ENCODE peak calls at places on chromosomes 3 and 15, in four cellular contexts. T, K, G and W are unnamed samples. For H3K27me3, the result is how much of the 10 kb centered on the place peaks cover.

GRCh38 chr3:194387926-194388418 is 11.1 kb downstream of the GP5 start:
- DNase-seq in T (no peak), K (no peak), G (no peak), W (no peak)

GRCh38 chr15:49273734-49274318 is 103.8 kb downstream of the GALK2 start:
- DNase-seq in T (no peak), K (no peak), G (no peak), W (no peak)

GRCh38 chr15:92149029-92149428 is 244.7 kb upstream of the ST8SIA2 start:
- DNase-seq in T (no peak), K (no peak), G (no peak), W (peak)

GRCh38 chr15:25863067-25863967 is at the start of gene ATP10A:
- DNase-seq in T (no peak), K (no peak), G (no peak), W (no peak)

GRCh38 chr3:42148982-42149432 is 57.9 kb downstream of the TRAK1 start:
- DNase-seq in T (peak), K (peak), G (peak), W (peak)

GRCh38 chr3:9508781-9509180 is 44.8 kb downstream of the LHFPL4 start:
- DNase-seq in T (no peak), K (no peak), G (no peak), W (no peak)

GRCh38 chr3:133412511-133413165 is 12.8 kb downstream of the BFSP2 start:
- DNase-seq in T (no peak), K (no peak), G (peak), W (no peak)

GRCh38 chr3:126394179-126394976 is at the start of gene CFAP100:
- DNase-seq in T (no peak), K (peak), G (no peak), W (no peak)

GRCh38 chr3:129855454-129856419 is 37.8 kb downstream of the TMCC1 start:
- DNase-seq in T (no peak), K (peak), G (no peak), W (peak)

GRCh38 chr3:18425641-18426403 is 683 bp upstream of the SATB1 start:
- DNase-seq in T (no peak), K (peak), G (peak), W (no peak)

GRCh38 chr15:55319537-55320325 is 709 bp downstream of the PIGB start:
- DNase-seq in T (no peak), K (no peak), G (no peak), W (no peak)

GRCh38 chr15:51307811-51308210 is 30.6 kb downstream of the CYP19A1 start:
- DNase-seq in T (no peak), K (no peak), G (no peak), W (no peak)

GRCh38 chr15:78644979-78645378 is 4.0 kb upstream of the CHRNB4 start:
- DNase-seq in T (no peak), K (no peak), G (no peak), W (no peak)

GRCh38 chr3:179768080-179768479 is 115.2 kb downstream of the USP13 start:
- DNase-seq in T (peak), K (peak), G (no peak), W (peak)

GRCh38 chr3:72660270-72661114 is 187.8 kb downstream of the SHQ1 start:
- DNase-seq in T (no peak), K (no peak), G (no peak), W (no peak)

GRCh38 chr15:63093486-63094205 is 28.0 kb upstream of the LACTB start:
- DNase-seq in T (no peak), K (peak), G (peak), W (no peak)

GRCh38 chr3:29757054-29757777 is 476.3 kb downstream of the RBMS3 start:
- DNase-seq in T (no peak), K (peak), G (no peak), W (no peak)

GRCh38 chr3:183837390-183837789 is 12.0 kb upstream of the MAP6D1 start:
- DNase-seq in T (no peak), K (no peak), G (no peak), W (no peak)

GRCh38 chr3:60079076-60079475 is 1029.3 kb upstream of the CFAP20DC start:
- DNase-seq in T (no peak), K (no peak), G (no peak), W (no peak)

GRCh38 chr15:91956026-91956723 is 102.7 kb downstream of the SLCO3A1 start:
- DNase-seq in T (no peak), K (no peak), G (no peak), W (peak)

GRCh38 chr3:54443572-54444161 is 321.3 kb downstream of the CACNA2D3 start:
- DNase-seq in T (no peak), K (no peak), G (peak), W (no peak)

GRCh38 chr3:37955918-37956317 is 34.7 kb upstream of the VILL start:
- DNase-seq in T (no peak), K (peak), G (peak), W (no peak)

GRCh38 chr15:78049691-78050440 is 27.6 kb downstream of the TBC1D2B start:
- DNase-seq in T (no peak), K (no peak), G (no peak), W (peak)

GRCh38 chr15:36626984-36627383 is 47.6 kb downstream of the CDIN1 start:
- DNase-seq in T (no peak), K (no peak), G (no peak), W (no peak)

GRCh38 chr3:149163066-149163465 is 33.6 kb downstream of the HPS3 start:
- DNase-seq in T (no peak), K (no peak), G (no peak), W (no peak)

GRCh38 chr3:38575279-38575843 is 74.1 kb downstream of the SCN5A start:
- DNase-seq in T (no peak), K (no peak), G (no peak), W (no peak)

GRCh38 chr3:8341853-8342252 is 159.8 kb upstream of the LMCD1 start:
- DNase-seq in T (no peak), K (no peak), G (no peak), W (no peak)

GRCh38 chr15:62141200-62141599 is 23.9 kb downstream of the C2CD4B start:
- DNase-seq in T (no peak), K (no peak), G (no peak), W (no peak)

GRCh38 chr15:64597469-64597806 is 137.1 kb downstream of the ZNF609 start:
- DNase-seq in T (no peak), K (no peak), G (no peak), W (no peak)
- H3K4me3 ChIP-seq in T (no peak), K (no peak), G (no peak), W (no peak)

GRCh38 chr3:185677146-185677829 is 91.2 kb downstream of the SENP2 start:
- DNase-seq in T (no peak), K (peak), G (no peak), W (no peak)
- TF ChIP-seq CTCF in T (peak), K (peak), G (peak), W (peak)

GRCh38 chr3:122984007-122984406 is 43.6 kb downstream of the SEMA5B start:
- DNase-seq in T (no peak), K (no peak), G (no peak), W (no peak)
- H3K27me3 ChIP-seq in T (under half), K (under half), G (under half), W (half or more)

GRCh38 chr3:50242778-50243551 is 7.0 kb downstream of the GNAI2 start:
- DNase-seq in T (no peak), K (peak), G (peak), W (no peak)

GRCh38 chr3:50243552-50243895 is 7.5 kb downstream of the GNAI2 start:
- DNase-seq in T (no peak), K (no peak), G (no peak), W (no peak)

GRCh38 chr3:50239649-50240048 is 3.6 kb downstream of the GNAI2 start:
- DNase-seq in T (no peak), K (no peak), G (no peak), W (no peak)

GRCh38 chr3:50241163-50241562 is 5.2 kb downstream of the GNAI2 start:
- DNase-seq in T (no peak), K (no peak), G (no peak), W (no peak)

DNA sequence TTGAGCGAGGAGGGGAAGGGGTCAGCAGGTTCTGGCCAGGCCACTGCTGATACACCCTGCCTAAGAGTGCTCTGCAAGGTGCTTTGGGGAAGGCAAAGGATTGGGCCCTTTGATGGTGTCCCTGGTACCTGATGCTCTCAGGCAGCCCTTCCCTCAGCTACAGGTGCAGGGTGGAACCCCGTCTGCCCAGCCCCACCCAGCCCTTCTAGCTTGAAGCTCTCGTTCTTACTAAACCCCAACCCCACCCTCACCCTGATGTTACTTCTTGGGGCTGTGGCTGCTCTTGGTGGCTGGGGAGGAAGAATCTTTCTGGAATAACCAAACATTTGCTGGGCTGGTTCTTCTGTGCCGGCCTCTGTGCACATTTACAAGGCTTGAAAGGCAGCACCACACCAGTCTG is 6.4 kb downstream of the GNAI2 start:
- DNase-seq in T (no peak), K (no peak), G (no peak), W (no peak)
- H3K4me3 ChIP-seq in T (no peak), K (peak), G (no peak), W (no peak)

DNA sequence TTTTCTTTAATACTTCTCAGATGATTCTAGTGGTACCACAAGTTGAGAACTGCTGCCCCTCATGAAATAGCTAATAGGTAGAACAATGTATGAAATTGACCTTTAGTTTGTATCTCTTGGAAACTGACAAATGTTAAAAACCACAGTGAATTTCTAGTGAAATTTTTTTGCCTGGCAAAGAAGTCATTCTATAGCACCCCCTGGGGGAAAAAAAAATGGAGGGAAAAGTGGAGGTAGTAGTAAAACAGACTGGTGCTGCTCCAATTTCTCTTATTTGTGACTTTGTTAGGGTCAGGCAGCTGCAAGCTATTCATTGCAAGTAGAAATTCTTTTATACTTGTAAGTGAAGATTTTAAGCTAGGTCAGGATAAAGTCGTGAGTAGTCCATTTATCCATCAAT is 605.0 kb downstream of the NLGN1 start:
- DNase-seq in T (no peak), K (peak), G (no peak), W (no peak)
- TF ChIP-seq CTCF in T (peak), K (peak), G (no peak), W (peak)

DNA sequence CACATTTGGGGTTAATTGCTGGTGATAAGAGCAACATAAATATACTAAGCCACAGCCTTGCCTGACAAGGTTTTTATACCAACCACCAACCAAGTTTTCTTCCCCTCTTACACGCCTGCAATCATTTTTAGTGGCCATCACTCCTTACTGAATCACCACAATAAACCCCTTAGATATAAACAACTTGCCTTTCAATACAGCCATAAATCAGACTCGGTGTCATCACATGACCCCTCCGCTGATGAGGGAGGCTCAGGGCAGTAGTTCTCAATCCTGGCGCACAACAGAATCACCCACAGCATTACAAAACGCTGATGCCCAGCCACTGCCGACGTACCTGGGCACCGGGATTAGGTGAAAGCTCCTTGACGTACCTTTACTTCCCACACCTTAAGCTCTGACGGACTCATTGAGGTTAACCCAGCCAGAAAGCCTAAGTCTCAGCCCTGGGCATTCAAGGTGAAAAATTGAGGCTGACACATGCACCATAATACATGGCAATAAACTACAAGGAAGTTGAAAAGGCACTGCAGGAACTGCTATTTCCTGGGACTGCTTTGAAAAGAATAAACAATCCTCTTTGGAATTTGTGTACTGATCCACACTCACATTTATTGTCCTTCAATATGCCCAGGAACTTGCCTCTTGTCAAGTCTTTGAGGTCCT is 17.1 kb downstream of the ADCY5 start:
- DNase-seq in T (no peak), K (no peak), G (no peak), W (no peak)
- H3K27me3 ChIP-seq in T (under half), K (under half), G (under half), W (under half)

GRCh38 chr3:141738636-141739363 is 702 bp downstream of the RNF7 start:
- DNase-seq in T (no peak), K (peak), G (no peak), W (peak)
- H3K4me3 ChIP-seq in T (peak), K (peak), G (peak), W (peak)